ENCODE peak calls at places on chromosomes 3 and 15, in six cellular contexts. F, H, Z, L, Q and G are unnamed samples. For H3K4me1, the result is how much of the 10 kb centered on the place peaks cover.

GRCh38 chr3:10964537-10965167 is 27.9 kb upstream of the SLC6A1 start:
- DNase-seq in F (no peak), H (no peak), Z (no peak), L (peak), Q (no peak), G (peak)

GRCh38 chr15:46442901-46443590 is 808.2 kb downstream of the SQOR start:
- DNase-seq in F (no peak), H (no peak), Z (no peak), L (no peak), Q (no peak), G (no peak)

GRCh38 chr3:14429237-14429636 is 26.8 kb downstream of the SLC6A6 start:
- DNase-seq in F (no peak), H (no peak), Z (peak), L (no peak), Q (no peak), G (no peak)

GRCh38 chr15:67267440-67267839 is 12.9 kb downstream of the IQCH start:
- DNase-seq in F (no peak), H (no peak), Z (no peak), L (no peak), Q (no peak), G (no peak)

GRCh38 chr3:29764059-29764458 is 483.2 kb downstream of the RBMS3 start:
- DNase-seq in F (no peak), H (no peak), Z (no peak), L (no peak), Q (peak), G (no peak)

GRCh38 chr3:20574746-20575145 is 388.7 kb upstream of the SGO1 start:
- DNase-seq in F (no peak), H (no peak), Z (no peak), L (no peak), Q (peak), G (no peak)

GRCh38 chr3:5774337-5774736 is 586.8 kb downstream of the EDEM1 start:
- DNase-seq in F (no peak), H (no peak), Z (no peak), L (no peak), Q (no peak), G (no peak)

GRCh38 chr3:37861540-37862051 is at the start of gene CTDSPL:
- DNase-seq in F (no peak), H (no peak), Z (peak), L (peak), Q (peak), G (peak)

GRCh38 chr3:150787741-150788370 is 24.9 kb upstream of the SIAH2 start:
- DNase-seq in F (peak), H (peak), Z (peak), L (peak), Q (peak), G (peak)

GRCh38 chr3:152557302-152557999 is 277.5 kb upstream of the P2RY1 start:
- DNase-seq in F (no peak), H (no peak), Z (no peak), L (no peak), Q (no peak), G (no peak)

GRCh38 chr3:48405971-48406370 is 23.9 kb downstream of the PLXNB1 start:
- DNase-seq in F (no peak), H (no peak), Z (no peak), L (no peak), Q (no peak), G (no peak)

GRCh38 chr3:112811150-112811884 is 35.3 kb downstream of the CD200R1L start:
- DNase-seq in F (no peak), H (no peak), Z (peak), L (no peak), Q (peak), G (no peak)

GRCh38 chr15:74955796-74956647 is 550 bp downstream of the RPP25 start:
- DNase-seq in F (peak), H (no peak), Z (peak), L (peak), Q (peak), G (no peak)

GRCh38 chr15:48402778-48403177 is 71.5 kb downstream of the DUT start:
- DNase-seq in F (no peak), H (no peak), Z (no peak), L (no peak), Q (no peak), G (no peak)

GRCh38 chr3:136802481-136802996 is 16.4 kb upstream of the SLC35G2 start:
- DNase-seq in F (no peak), H (peak), Z (no peak), L (no peak), Q (peak), G (no peak)

GRCh38 chr15:20340331-20340811 is 201.2 kb downstream of the GOLGA6L6 start:
- DNase-seq in F (no peak), H (no peak), Z (peak), L (peak), Q (no peak), G (peak)

GRCh38 chr3:69204315-69204957 is 82.0 kb upstream of the LMOD3 start:
- DNase-seq in F (no peak), H (no peak), Z (no peak), L (no peak), Q (no peak), G (no peak)

GRCh38 chr15:40354408-40355171 is 3.4 kb upstream of the DISP2 start:
- DNase-seq in F (no peak), H (no peak), Z (no peak), L (no peak), Q (peak), G (peak)

GRCh38 chr3:14691239-14691638 is 16.3 kb downstream of the C3orf20 start:
- DNase-seq in F (no peak), H (no peak), Z (no peak), L (peak), Q (no peak), G (no peak)

GRCh38 chr15:51267047-51267713 is 71.2 kb downstream of the CYP19A1 start:
- DNase-seq in F (no peak), H (no peak), Z (no peak), L (no peak), Q (no peak), G (no peak)

GRCh38 chr3:65607101-65607500 is 431.6 kb downstream of the MAGI1 start:
- DNase-seq in F (no peak), H (no peak), Z (no peak), L (no peak), Q (no peak), G (no peak)

GRCh38 chr15:101181349-101181748 is 70.5 kb downstream of the CHSY1 start:
- DNase-seq in F (no peak), H (no peak), Z (no peak), L (no peak), Q (no peak), G (no peak)
- H3K4me1 ChIP-seq in F (under half), H (under half), Z (under half), L (under half), Q (under half), G (under half)

DNA sequence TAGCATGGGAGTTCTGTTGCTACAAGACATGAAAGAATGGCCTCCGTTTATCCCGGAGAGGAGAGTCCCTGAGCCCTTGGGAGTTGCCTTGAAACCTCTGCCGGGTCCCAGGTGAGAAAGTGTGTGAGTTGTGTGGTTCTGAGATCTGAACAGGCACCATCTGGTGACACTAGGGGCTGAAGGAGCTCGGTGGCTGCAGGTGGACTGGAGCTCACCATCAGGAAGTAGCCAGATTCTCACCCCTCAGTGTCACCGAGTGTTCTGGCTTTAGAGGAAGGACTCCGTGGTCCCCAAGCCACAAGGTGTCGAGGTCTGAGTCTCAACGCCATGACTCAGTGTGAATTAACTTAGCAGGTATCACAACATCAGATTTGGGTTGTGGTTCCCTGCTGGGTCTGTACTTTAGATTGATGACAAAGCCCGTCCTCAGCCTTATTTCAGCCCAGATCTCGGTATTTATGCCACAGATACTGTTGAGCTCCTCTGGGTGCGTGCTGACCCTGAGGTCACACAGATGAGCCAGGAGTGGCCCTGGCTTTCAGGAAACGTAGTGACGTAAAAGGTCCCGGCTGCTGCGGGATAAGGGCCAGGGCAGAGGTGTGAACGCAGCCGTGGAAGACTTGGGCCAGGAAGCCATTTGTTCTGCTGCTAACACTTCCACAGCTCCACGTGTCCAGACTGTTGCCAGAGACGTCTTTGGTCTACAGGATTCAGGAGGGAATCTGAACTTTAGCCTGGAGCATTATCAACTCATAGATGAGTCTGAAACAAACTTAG is 54.4 kb downstream of the PGPEP1L start:
- DNase-seq in F (no peak), H (no peak), Z (peak), L (peak), Q (peak), G (peak)
- H3K4me1 ChIP-seq in F (under half), H (under half), Z (under half), L (under half), Q (under half), G (half or more)

GRCh38 chr15:64742385-64742784 is 33.0 kb downstream of the RBPMS2 start:
- DNase-seq in F (no peak), H (no peak), Z (no peak), L (no peak), Q (no peak), G (no peak)

GRCh38 chr15:64743691-64744090 is 31.7 kb downstream of the RBPMS2 start:
- DNase-seq in F (no peak), H (no peak), Z (no peak), L (no peak), Q (no peak), G (no peak)

GRCh38 chr15:64746356-64746755 is 29.0 kb downstream of the RBPMS2 start:
- DNase-seq in F (no peak), H (no peak), Z (no peak), L (no peak), Q (no peak), G (no peak)

GRCh38 chr15:64740361-64741170 is 34.8 kb downstream of the RBPMS2 start:
- DNase-seq in F (no peak), H (no peak), Z (no peak), L (peak), Q (peak), G (no peak)

GRCh38 chr15:64742921-64743320 is 32.5 kb downstream of the RBPMS2 start:
- DNase-seq in F (no peak), H (no peak), Z (no peak), L (no peak), Q (no peak), G (no peak)
- H3K4me1 ChIP-seq in F (under half), H (under half), Z (under half), L (under half), Q (under half), G (under half)

DNA sequence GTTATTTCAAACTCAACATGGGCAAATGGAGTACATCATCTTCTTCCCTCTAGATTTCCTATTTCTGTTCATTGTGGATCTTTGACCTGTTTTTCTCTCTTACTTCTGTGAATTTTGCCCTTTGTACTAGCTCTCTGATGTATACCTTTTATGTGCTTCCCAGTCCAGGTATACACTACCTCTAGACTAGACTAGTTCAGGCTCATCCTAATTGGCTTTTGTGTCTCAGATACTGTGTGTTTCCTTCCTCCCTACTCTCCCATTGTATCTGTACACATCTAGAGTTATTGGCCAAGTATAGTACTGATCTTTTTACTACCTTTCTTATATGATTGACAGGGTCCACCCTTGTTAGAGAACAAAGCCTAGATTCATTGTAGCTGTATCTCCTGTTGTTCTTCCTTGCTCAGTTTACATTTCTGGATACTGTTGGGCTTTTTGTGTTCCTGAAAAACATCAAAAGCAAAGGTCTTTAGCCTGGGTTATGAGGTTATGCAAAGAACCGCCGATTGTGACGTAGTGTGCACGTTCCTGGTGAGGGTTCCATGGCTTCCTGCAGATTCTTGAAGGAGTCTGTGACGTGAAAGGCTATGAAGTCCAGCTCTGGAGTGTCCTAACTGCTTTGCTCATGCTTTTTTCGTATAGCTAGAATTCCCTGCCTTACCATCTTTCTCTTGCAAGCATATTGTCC is 167.3 kb downstream of the KLHL25 start:
- DNase-seq in F (no peak), H (no peak), Z (no peak), L (no peak), Q (no peak), G (no peak)
- H3K4me1 ChIP-seq in F (under half), H (under half), Z (under half), L (under half), Q (under half), G (under half)

DNA sequence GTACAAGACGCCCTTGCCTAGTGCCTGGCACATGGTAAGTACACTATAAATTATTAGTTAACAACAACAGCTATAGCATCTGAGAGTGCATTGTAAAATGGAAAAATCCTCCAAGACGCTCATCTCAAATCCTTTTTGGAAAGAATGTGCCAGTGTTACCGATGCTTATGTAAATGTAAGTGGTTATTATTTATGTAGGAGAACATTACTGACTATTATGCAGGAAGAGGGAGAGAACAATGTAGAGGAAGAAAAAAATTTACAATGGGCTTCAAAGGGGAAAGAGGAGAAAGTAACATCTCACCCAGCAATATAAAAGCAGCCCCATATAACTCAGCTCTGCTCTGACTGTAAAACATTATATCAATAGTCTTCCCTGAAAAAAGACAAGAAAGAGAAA is 155.3 kb upstream of the LPP start:
- DNase-seq in F (no peak), H (no peak), Z (no peak), L (no peak), Q (no peak), G (no peak)
- H3K4me1 ChIP-seq in F (under half), H (under half), Z (under half), L (under half), Q (under half), G (half or more)

GRCh38 chr15:63968700-63969099 is 77.6 kb downstream of the DAPK2 start:
- DNase-seq in F (no peak), H (no peak), Z (no peak), L (no peak), Q (no peak), G (no peak)

GRCh38 chr15:63969652-63970421 is 76.4 kb downstream of the DAPK2 start:
- DNase-seq in F (no peak), H (no peak), Z (no peak), L (no peak), Q (no peak), G (no peak)

GRCh38 chr15:63968122-63968524 is 78.2 kb downstream of the DAPK2 start:
- DNase-seq in F (no peak), H (no peak), Z (no peak), L (no peak), Q (no peak), G (no peak)

GRCh38 chr15:63970723-63971426 is 75.4 kb downstream of the DAPK2 start:
- DNase-seq in F (no peak), H (no peak), Z (no peak), L (peak), Q (no peak), G (no peak)

DNA sequence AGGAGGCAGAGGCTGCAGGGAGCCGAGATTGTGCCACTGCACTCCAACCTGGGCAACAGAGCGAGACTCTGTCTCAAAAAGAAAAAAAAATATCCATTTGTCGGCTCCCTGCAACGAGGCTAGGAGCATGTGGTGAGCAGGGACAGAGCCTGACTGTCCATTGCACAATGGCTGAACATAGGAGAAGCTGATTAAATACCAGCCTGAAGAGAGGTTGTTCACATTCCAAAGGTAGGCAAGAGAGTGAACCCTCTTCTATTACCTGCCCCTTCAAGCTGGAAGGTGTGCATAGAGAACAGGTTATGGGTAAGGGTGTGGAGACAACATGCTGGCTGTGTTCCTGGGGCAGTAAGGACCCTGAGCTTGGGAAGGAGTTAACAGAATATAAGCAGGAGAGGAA is 78.7 kb downstream of the DAPK2 start:
- DNase-seq in F (no peak), H (no peak), Z (no peak), L (no peak), Q (no peak), G (no peak)
- H3K4me1 ChIP-seq in F (under half), H (under half), Z (under half), L (under half), Q (under half), G (under half)

DNA sequence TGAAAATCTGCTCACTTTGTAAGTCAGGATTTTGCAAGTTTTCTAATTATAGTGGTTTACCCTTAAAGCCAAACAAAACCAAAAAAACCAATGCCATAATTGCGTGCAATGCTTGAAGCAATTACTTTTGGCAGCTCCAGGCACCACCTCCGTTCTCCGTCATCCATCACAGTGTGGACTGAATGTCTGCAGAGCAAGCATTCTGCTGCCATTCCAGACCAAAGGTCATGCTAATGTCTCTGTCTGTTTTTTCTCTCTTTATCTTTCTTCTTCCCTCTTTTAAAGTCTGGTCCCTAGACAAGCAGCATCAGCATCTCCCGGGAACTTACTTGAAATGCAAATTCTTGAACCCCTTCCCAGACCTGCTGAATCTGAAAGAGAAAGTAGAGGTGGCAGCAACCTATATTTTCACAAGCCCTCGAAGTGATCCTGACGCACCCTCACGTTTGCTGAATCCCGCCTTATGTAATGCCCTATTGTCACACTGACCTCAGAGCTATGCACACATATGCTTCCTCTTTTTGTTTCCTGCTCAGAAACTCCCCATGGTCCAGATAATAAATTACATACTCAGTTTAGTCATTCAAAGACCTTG is 297.3 kb upstream of the PROK2 start:
- DNase-seq in F (no peak), H (no peak), Z (peak), L (peak), Q (no peak), G (no peak)
- H3K4me1 ChIP-seq in F (under half), H (under half), Z (under half), L (under half), Q (under half), G (half or more)

DNA sequence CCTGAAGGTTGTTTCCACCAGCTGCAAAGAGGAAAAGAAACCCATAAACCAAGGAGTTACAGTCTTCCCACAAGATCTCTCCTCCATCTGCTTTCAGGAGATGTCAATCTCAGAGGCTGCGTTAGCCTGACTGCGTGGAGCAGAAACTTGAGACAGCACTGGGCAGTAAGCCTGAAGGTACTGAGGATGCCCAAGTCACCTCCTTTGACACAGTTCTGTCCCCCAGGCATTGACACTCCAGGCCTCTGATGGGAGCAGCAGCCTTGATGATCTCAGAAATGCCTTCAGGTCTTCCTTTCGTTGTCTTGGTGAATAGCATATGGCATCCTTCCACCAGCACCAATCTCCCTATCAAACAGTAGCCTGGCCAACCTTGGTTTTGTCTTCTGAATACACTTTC is 89.3 kb downstream of the OXNAD1 start:
- DNase-seq in F (no peak), H (no peak), Z (no peak), L (no peak), Q (no peak), G (no peak)
- H3K4me1 ChIP-seq in F (under half), H (under half), Z (under half), L (under half), Q (under half), G (under half)

GRCh38 chr15:32859246-32859645 is 141.4 kb downstream of the GREM1 start:
- DNase-seq in F (no peak), H (no peak), Z (no peak), L (no peak), Q (no peak), G (no peak)

GRCh38 chr15:32857732-32858131 is 139.9 kb downstream of the GREM1 start:
- DNase-seq in F (no peak), H (no peak), Z (no peak), L (no peak), Q (no peak), G (no peak)

GRCh38 chr15:32856753-32857152 is 138.9 kb downstream of the GREM1 start:
- DNase-seq in F (no peak), H (no peak), Z (no peak), L (no peak), Q (no peak), G (no peak)

GRCh38 chr15:32861741-32862140 is 143.9 kb downstream of the GREM1 start:
- DNase-seq in F (no peak), H (no peak), Z (peak), L (peak), Q (peak), G (no peak)

DNA sequence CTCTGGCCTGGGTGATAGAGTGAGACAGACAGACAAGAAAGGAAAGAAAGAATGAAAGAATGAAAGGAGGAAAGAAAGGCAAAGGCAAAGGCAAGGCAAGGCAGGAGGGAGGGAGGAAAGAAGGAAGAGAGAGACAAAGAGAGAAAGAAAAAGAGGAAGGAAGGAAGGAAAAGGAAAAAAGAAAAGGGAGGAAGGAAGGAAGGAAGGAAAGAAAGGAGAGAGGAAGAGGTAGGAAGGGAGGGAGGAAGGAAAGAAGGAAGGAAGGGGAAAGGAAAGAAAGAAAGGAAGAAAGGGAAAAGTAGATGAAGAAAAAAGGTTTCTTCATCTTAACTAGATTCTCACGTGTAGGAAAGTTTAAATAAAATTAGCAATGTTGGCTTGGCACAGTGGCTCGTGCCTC is 142.2 kb downstream of the GREM1 start:
- DNase-seq in F (no peak), H (no peak), Z (no peak), L (no peak), Q (no peak), G (no peak)
- H3K4me1 ChIP-seq in F (under half), H (under half), Z (under half), L (under half), Q (under half), G (under half)